ENCODE peak calls at places on chromosomes 4 and X, in ten cellular contexts. One of them, this sample, is unnamed.

GRCh38 chr4:169854090-169854489 is 96.3 kb upstream of the HPF1 start:
- DNase-seq in A549: no peak
- DNase-seq in H54: no peak
- DNase-seq in esophagus muscularis mucosa: no peak
- DNase-seq in breast epithelium: no peak
- DNase-seq in lower leg skin: no peak
- DNase-seq in sigmoid colon: no peak
- DNase-seq in GM12878: no peak
- DNase-seq in heart left ventricle: no peak
- DNase-seq in upper lobe of left lung: no peak
- DNase-seq in this sample: no peak

GRCh38 chrX:118569676-118570075 is 74.1 kb downstream of the DOCK11 start:
- DNase-seq in A549: no peak
- DNase-seq in H54: no peak
- DNase-seq in esophagus muscularis mucosa: no peak
- DNase-seq in breast epithelium: no peak
- DNase-seq in lower leg skin: no peak
- DNase-seq in sigmoid colon: no peak
- DNase-seq in GM12878: no peak
- DNase-seq in heart left ventricle: no peak
- DNase-seq in upper lobe of left lung: no peak
- DNase-seq in this sample: no peak

GRCh38 chrX:147962476-147962875 is 18.7 kb upstream of the FMR1NB start:
- DNase-seq in A549: no peak
- DNase-seq in H54: no peak
- DNase-seq in esophagus muscularis mucosa: no peak
- DNase-seq in breast epithelium: no peak
- DNase-seq in lower leg skin: no peak
- DNase-seq in sigmoid colon: no peak
- DNase-seq in GM12878: no peak
- DNase-seq in heart left ventricle: no peak
- DNase-seq in upper lobe of left lung: no peak
- DNase-seq in this sample: no peak

GRCh38 chr4:76670631-76671030 is 227.3 kb downstream of the SOWAHB start:
- DNase-seq in A549: no peak
- DNase-seq in H54: no peak
- DNase-seq in esophagus muscularis mucosa: no peak
- DNase-seq in breast epithelium: peak
- DNase-seq in lower leg skin: no peak
- DNase-seq in sigmoid colon: no peak
- DNase-seq in GM12878: no peak
- DNase-seq in heart left ventricle: no peak
- DNase-seq in upper lobe of left lung: no peak
- DNase-seq in this sample: no peak

GRCh38 chr4:38462659-38463058 is 201.3 kb upstream of the KLF3 start:
- DNase-seq in A549: no peak
- DNase-seq in H54: no peak
- DNase-seq in esophagus muscularis mucosa: no peak
- DNase-seq in breast epithelium: no peak
- DNase-seq in lower leg skin: no peak
- DNase-seq in sigmoid colon: no peak
- DNase-seq in GM12878: no peak
- DNase-seq in heart left ventricle: no peak
- DNase-seq in upper lobe of left lung: no peak
- DNase-seq in this sample: no peak

GRCh38 chr4:13938299-13938698 is 310.8 kb upstream of the BOD1L1 start:
- DNase-seq in A549: no peak
- DNase-seq in H54: no peak
- DNase-seq in esophagus muscularis mucosa: no peak
- DNase-seq in breast epithelium: no peak
- DNase-seq in lower leg skin: no peak
- DNase-seq in sigmoid colon: no peak
- DNase-seq in GM12878: no peak
- DNase-seq in heart left ventricle: no peak
- DNase-seq in upper lobe of left lung: no peak
- DNase-seq in this sample: no peak

GRCh38 chrX:85570496-85570895 is 191.0 kb upstream of the POF1B start:
- DNase-seq in A549: no peak
- DNase-seq in H54: no peak
- DNase-seq in esophagus muscularis mucosa: no peak
- DNase-seq in breast epithelium: no peak
- DNase-seq in lower leg skin: no peak
- DNase-seq in sigmoid colon: no peak
- DNase-seq in GM12878: no peak
- DNase-seq in heart left ventricle: no peak
- DNase-seq in upper lobe of left lung: no peak
- DNase-seq in this sample: no peak

GRCh38 chrX:114650351-114650750 is 66.5 kb downstream of the HTR2C start:
- DNase-seq in A549: no peak
- DNase-seq in H54: no peak
- DNase-seq in esophagus muscularis mucosa: no peak
- DNase-seq in breast epithelium: no peak
- DNase-seq in lower leg skin: no peak
- DNase-seq in sigmoid colon: no peak
- DNase-seq in GM12878: no peak
- DNase-seq in heart left ventricle: no peak
- DNase-seq in upper lobe of left lung: no peak
- DNase-seq in this sample: no peak

GRCh38 chrX:38055170-38055847 is 49.0 kb downstream of the SYTL5 start:
- DNase-seq in A549: no peak
- DNase-seq in H54: no peak
- DNase-seq in esophagus muscularis mucosa: no peak
- DNase-seq in breast epithelium: no peak
- DNase-seq in lower leg skin: peak
- DNase-seq in sigmoid colon: no peak
- DNase-seq in GM12878: peak
- DNase-seq in heart left ventricle: no peak
- DNase-seq in upper lobe of left lung: no peak
- DNase-seq in this sample: peak

GRCh38 chrX:93673056-93673868 is at the start of gene NAP1L3:
- DNase-seq in A549: peak
- DNase-seq in H54: peak
- DNase-seq in esophagus muscularis mucosa: no peak
- DNase-seq in breast epithelium: no peak
- DNase-seq in lower leg skin: peak
- DNase-seq in sigmoid colon: peak
- DNase-seq in GM12878: no peak
- DNase-seq in heart left ventricle: peak
- DNase-seq in upper lobe of left lung: peak
- DNase-seq in this sample: peak

GRCh38 chr4:8350841-8351461 is 81.4 kb downstream of the HTRA3 start:
- DNase-seq in A549: no peak
- DNase-seq in H54: no peak
- DNase-seq in esophagus muscularis mucosa: no peak
- DNase-seq in breast epithelium: no peak
- DNase-seq in lower leg skin: no peak
- DNase-seq in sigmoid colon: peak
- DNase-seq in GM12878: no peak
- DNase-seq in heart left ventricle: no peak
- DNase-seq in upper lobe of left lung: no peak
- DNase-seq in this sample: no peak

GRCh38 chr4:138510053-138510452 is 267.9 kb upstream of the SLC7A11 start:
- DNase-seq in A549: no peak
- DNase-seq in H54: no peak
- DNase-seq in esophagus muscularis mucosa: no peak
- DNase-seq in breast epithelium: no peak
- DNase-seq in lower leg skin: no peak
- DNase-seq in sigmoid colon: no peak
- DNase-seq in GM12878: no peak
- DNase-seq in heart left ventricle: no peak
- DNase-seq in upper lobe of left lung: no peak
- DNase-seq in this sample: no peak

GRCh38 chrX:110987292-110987691 is 108.7 kb upstream of the PAK3 start:
- DNase-seq in A549: no peak
- DNase-seq in H54: no peak
- DNase-seq in esophagus muscularis mucosa: no peak
- DNase-seq in breast epithelium: no peak
- DNase-seq in lower leg skin: no peak
- DNase-seq in sigmoid colon: no peak
- DNase-seq in GM12878: no peak
- DNase-seq in heart left ventricle: no peak
- DNase-seq in upper lobe of left lung: no peak
- DNase-seq in this sample: no peak

GRCh38 chr4:172009461-172009860 is 196.3 kb downstream of the GALNTL6 start:
- DNase-seq in A549: no peak
- DNase-seq in H54: no peak
- DNase-seq in esophagus muscularis mucosa: no peak
- DNase-seq in breast epithelium: no peak
- DNase-seq in lower leg skin: no peak
- DNase-seq in sigmoid colon: no peak
- DNase-seq in GM12878: no peak
- DNase-seq in heart left ventricle: no peak
- DNase-seq in upper lobe of left lung: no peak
- DNase-seq in this sample: no peak

GRCh38 chrX:2710496-2710895 is 19.4 kb downstream of the CD99 start:
- DNase-seq in A549: peak
- DNase-seq in H54: no peak
- DNase-seq in esophagus muscularis mucosa: no peak
- DNase-seq in breast epithelium: no peak
- DNase-seq in lower leg skin: no peak
- DNase-seq in sigmoid colon: peak
- DNase-seq in GM12878: no peak
- DNase-seq in heart left ventricle: no peak
- DNase-seq in upper lobe of left lung: no peak
- DNase-seq in this sample: no peak

GRCh38 chr4:80006935-80007744 is 65.9 kb downstream of the ANTXR2 start:
- DNase-seq in A549: no peak
- DNase-seq in H54: no peak
- DNase-seq in esophagus muscularis mucosa: no peak
- DNase-seq in breast epithelium: no peak
- DNase-seq in lower leg skin: no peak
- DNase-seq in sigmoid colon: no peak
- DNase-seq in GM12878: no peak
- DNase-seq in heart left ventricle: no peak
- DNase-seq in upper lobe of left lung: no peak
- DNase-seq in this sample: no peak

GRCh38 chrX:31333181-31333831 is 261.5 kb upstream of the FTHL17 start:
- DNase-seq in A549: no peak
- DNase-seq in H54: peak
- DNase-seq in esophagus muscularis mucosa: no peak
- DNase-seq in breast epithelium: no peak
- DNase-seq in lower leg skin: no peak
- DNase-seq in sigmoid colon: no peak
- DNase-seq in GM12878: no peak
- DNase-seq in heart left ventricle: no peak
- DNase-seq in upper lobe of left lung: no peak
- DNase-seq in this sample: no peak

GRCh38 chr4:48331577-48332340 is 9.6 kb upstream of the SLAIN2 start:
- DNase-seq in A549: no peak
- DNase-seq in H54: no peak
- DNase-seq in esophagus muscularis mucosa: no peak
- DNase-seq in breast epithelium: no peak
- DNase-seq in lower leg skin: no peak
- DNase-seq in sigmoid colon: no peak
- DNase-seq in GM12878: no peak
- DNase-seq in heart left ventricle: no peak
- DNase-seq in upper lobe of left lung: no peak
- DNase-seq in this sample: no peak

GRCh38 chr4:184821242-184821641 is 4.5 kb downstream of the ACSL1 start:
- DNase-seq in A549: no peak
- DNase-seq in H54: no peak
- DNase-seq in esophagus muscularis mucosa: no peak
- DNase-seq in breast epithelium: no peak
- DNase-seq in lower leg skin: no peak
- DNase-seq in sigmoid colon: no peak
- DNase-seq in GM12878: no peak
- DNase-seq in heart left ventricle: no peak
- DNase-seq in upper lobe of left lung: no peak
- DNase-seq in this sample: no peak
- TF ChIP-seq POLR2A in A549: no peak
- TF ChIP-seq POLR2A in H54: no peak
- TF ChIP-seq POLR2A in esophagus muscularis mucosa: no peak
- TF ChIP-seq POLR2A in breast epithelium: no peak
- TF ChIP-seq POLR2A in lower leg skin: no peak
- TF ChIP-seq POLR2A in sigmoid colon: no peak
- TF ChIP-seq POLR2A in GM12878: no peak
- TF ChIP-seq POLR2A in heart left ventricle: no peak
- TF ChIP-seq POLR2A in upper lobe of left lung: no peak
- TF ChIP-seq POLR2A in this sample: no peak

GRCh38 chr4:95548738-95549245 is at the start of gene UNC5C:
- DNase-seq in A549: peak
- DNase-seq in H54: peak
- DNase-seq in esophagus muscularis mucosa: no peak
- DNase-seq in breast epithelium: peak
- DNase-seq in lower leg skin: no peak
- DNase-seq in sigmoid colon: peak
- DNase-seq in GM12878: no peak
- DNase-seq in heart left ventricle: peak
- DNase-seq in upper lobe of left lung: peak
- DNase-seq in this sample: peak
- TF ChIP-seq POLR2A in A549: no peak
- TF ChIP-seq POLR2A in H54: peak
- TF ChIP-seq POLR2A in esophagus muscularis mucosa: no peak
- TF ChIP-seq POLR2A in breast epithelium: peak
- TF ChIP-seq POLR2A in lower leg skin: no peak
- TF ChIP-seq POLR2A in sigmoid colon: no peak
- TF ChIP-seq POLR2A in GM12878: no peak
- TF ChIP-seq POLR2A in heart left ventricle: no peak
- TF ChIP-seq POLR2A in upper lobe of left lung: no peak
- TF ChIP-seq POLR2A in this sample: peak

DNA sequence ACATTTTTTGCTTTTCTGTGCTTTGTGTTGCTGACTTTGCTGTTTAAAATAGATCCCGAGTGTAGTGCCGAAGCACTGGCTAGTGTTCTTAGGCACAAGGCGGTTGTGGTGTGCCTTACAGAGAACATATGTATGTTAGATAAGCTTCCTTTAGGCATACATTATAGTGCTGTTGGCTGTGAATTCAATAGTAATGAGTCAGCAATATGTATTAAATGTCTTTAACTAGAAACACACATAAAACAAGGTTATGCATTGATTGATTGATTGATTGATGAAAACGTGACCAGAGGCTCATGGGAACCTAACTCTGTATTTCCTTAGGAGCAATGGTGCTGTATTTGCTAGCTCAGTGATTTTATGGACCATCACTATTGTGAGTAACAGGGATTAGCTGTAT is 56.2 kb downstream of the COX7B2 start:
- DNase-seq in A549: no peak
- DNase-seq in H54: no peak
- DNase-seq in esophagus muscularis mucosa: no peak
- DNase-seq in breast epithelium: no peak
- DNase-seq in lower leg skin: no peak
- DNase-seq in sigmoid colon: no peak
- DNase-seq in GM12878: no peak
- DNase-seq in heart left ventricle: no peak
- DNase-seq in upper lobe of left lung: no peak
- DNase-seq in this sample: no peak
- TF ChIP-seq POLR2A in A549: no peak
- TF ChIP-seq POLR2A in H54: no peak
- TF ChIP-seq POLR2A in esophagus muscularis mucosa: no peak
- TF ChIP-seq POLR2A in breast epithelium: no peak
- TF ChIP-seq POLR2A in lower leg skin: no peak
- TF ChIP-seq POLR2A in sigmoid colon: no peak
- TF ChIP-seq POLR2A in GM12878: no peak
- TF ChIP-seq POLR2A in heart left ventricle: no peak
- TF ChIP-seq POLR2A in upper lobe of left lung: no peak
- TF ChIP-seq POLR2A in this sample: no peak

GRCh38 chr4:764405-765169 is 59.0 kb downstream of the PCGF3 start:
- DNase-seq in A549: no peak
- DNase-seq in H54: no peak
- DNase-seq in esophagus muscularis mucosa: no peak
- DNase-seq in breast epithelium: no peak
- DNase-seq in lower leg skin: no peak
- DNase-seq in sigmoid colon: no peak
- DNase-seq in GM12878: no peak
- DNase-seq in heart left ventricle: peak
- DNase-seq in upper lobe of left lung: no peak
- DNase-seq in this sample: no peak
- TF ChIP-seq POLR2A in A549: no peak
- TF ChIP-seq POLR2A in H54: no peak
- TF ChIP-seq POLR2A in esophagus muscularis mucosa: no peak
- TF ChIP-seq POLR2A in breast epithelium: no peak
- TF ChIP-seq POLR2A in lower leg skin: no peak
- TF ChIP-seq POLR2A in sigmoid colon: no peak
- TF ChIP-seq POLR2A in GM12878: peak
- TF ChIP-seq POLR2A in heart left ventricle: no peak
- TF ChIP-seq POLR2A in upper lobe of left lung: no peak
- TF ChIP-seq POLR2A in this sample: no peak